ENCODE peak calls at places on chromosomes 12 and 14, in nine cellular contexts. H is GF-D8; M is cardiac fibroblast; Y is dorsolateral prefrontal cortex; V is activated T-cell treated with anti-CD3 and anti-CD28 coated beads, Interleukin-2, amount 50 U/mL, for 72 hours; Z is globus pallidus; B is fibroblast of pulmonary artery; E is NCI-H1417; Q is C1 segment of cervical spinal cord. W is an unnamed sample.

GRCh38 chr14:77469539-77469938 is 11.6 kb downstream of the AHSA1 start:
- DNase-seq in V (no peak), B (no peak), H (no peak), Q (no peak), E (no peak), Z (no peak), Y (no peak), M (no peak), W (no peak)

GRCh38 chr12:124731869-124732268 is 131.8 kb downstream of the SCARB1 start:
- DNase-seq in B (no peak), H (no peak), Y (no peak), M (no peak), Z (no peak), Q (no peak), E (no peak), V (no peak), W (no peak)

GRCh38 chr12:92859650-92860386 is 69.3 kb downstream of the EEA1 start:
- DNase-seq in V (no peak), B (no peak), H (no peak), E (peak; percentile 72), M (no peak), Z (no peak), Y (no peak), Q (no peak), W (no peak)

GRCh38 chr14:50882932-50883826 is 11.3 kb downstream of the ABHD12B start:
- DNase-seq in Z (no peak), E (no peak), H (no peak), Q (no peak), Y (no peak), B (no peak), M (no peak), V (no peak), W (no peak)

GRCh38 chr12:53805801-53806200 is 54.0 kb upstream of the CISTR start:
- DNase-seq in Z (no peak), Y (no peak), B (no peak), Q (no peak), E (no peak), M (no peak), H (no peak), V (no peak), W (no peak)

GRCh38 chr14:63266106-63266505 is 52.6 kb downstream of the GPHB5 start:
- DNase-seq in B (no peak), Y (no peak), H (no peak), M (no peak), E (no peak), Q (no peak), V (no peak), Z (no peak), W (no peak)

GRCh38 chr14:32370720-32371119 is 41.6 kb downstream of the AKAP6 start:
- DNase-seq in M (peak; percentile 85), E (no peak), B (peak; percentile 67), Z (no peak), H (no peak), Y (no peak), Q (no peak), V (no peak), W (no peak)

GRCh38 chr12:69405466-69405865 is 45.9 kb downstream of the YEATS4 start:
- DNase-seq in B (peak; percentile 97), Y (no peak), Z (no peak), V (no peak), Q (no peak), H (no peak), M (peak; percentile 98), E (no peak), W (no peak)

GRCh38 chr12:53171725-53172329 is 8.7 kb upstream of the ZNF740 start:
- DNase-seq in V (no peak), Q (no peak), Z (no peak), E (no peak), Y (no peak), M (no peak), H (no peak), B (no peak), W (no peak)

GRCh38 chr14:67186789-67187188 is 2.5 kb upstream of the GARIN2 start:
- DNase-seq in Z (no peak), H (no peak), Q (no peak), M (no peak), E (no peak), B (no peak), V (peak; percentile 5), Y (no peak), W (no peak)

GRCh38 chr12:79424109-79424721 is 266.5 kb downstream of the PAWR start:
- DNase-seq in Q (no peak), V (no peak), B (peak; percentile 95), H (no peak), Y (no peak), E (no peak), M (peak; percentile 98), Z (no peak), W (no peak)

GRCh38 chr12:113899042-113899843 is 66.9 kb downstream of the RBM19 start:
- DNase-seq in M (no peak), B (no peak), E (peak; percentile 91), Z (no peak), H (no peak), V (no peak), Y (no peak), Q (no peak), W (no peak)

GRCh38 chr14:80428171-80428570 is 216.9 kb upstream of the DIO2 start:
- DNase-seq in H (no peak), M (peak; percentile 36), V (no peak), Q (no peak), Z (no peak), E (no peak), B (peak; percentile 62), Y (no peak), W (no peak)

GRCh38 chr12:50224026-50224692 is 57.0 kb upstream of the CERS5 start:
- DNase-seq in B (peak; percentile 54), Y (no peak), E (peak; percentile 25), Q (no peak), H (no peak), M (peak; percentile 50), Z (no peak), V (peak; percentile 55), W (no peak)

GRCh38 chr14:56172571-56172971 is 54.4 kb downstream of the PELI2 start:
- DNase-seq in Z (no peak), H (no peak), V (no peak), Y (no peak), E (no peak), M (peak; percentile 85), B (peak; percentile 87), Q (no peak), W (no peak)

GRCh38 chr14:54570651-54571415 is 3.9 kb downstream of the SAMD4A start:
- DNase-seq in V (no peak), M (peak; percentile 93), E (no peak), Z (no peak), B (peak; percentile 82), H (no peak), Q (no peak), Y (no peak), W (no peak)

GRCh38 chr12:87827638-87828264 is 201.4 kb downstream of the C12orf50 start:
- DNase-seq in E (no peak), V (no peak), M (peak; percentile 66), Y (no peak), Q (no peak), B (peak; percentile 55), Z (no peak), H (no peak), W (no peak)

W was measured in naive B cell.